ENCODE peak calls at places on chromosomes 16 and 17, in four cellular contexts. V is stomach, O is fibroblast of mammary gland, C is tibial nerve. A is an unnamed sample.

GRCh38 chr16:70375636-70376611 is 29.2 kb downstream of the DDX19A start:
- DNase-seq in V (no peak), O (no peak), C (no peak), A (no peak)

GRCh38 chr16:22623351-22623781 is 112.7 kb downstream of the NPIPB5 start:
- DNase-seq in V (no peak), O (peak; percentile 80), C (no peak), A (peak; percentile 59)

GRCh38 chr17:64732336-64733006 is 70.4 kb upstream of the SMURF2 start:
- DNase-seq in V (no peak), O (peak; percentile 92), C (peak; percentile 30), A (no peak)

GRCh38 chr16:84156342-84156784 is 11.3 kb downstream of the DNAAF1 start:
- DNase-seq in V (no peak), O (peak; percentile 20), C (no peak), A (no peak)

GRCh38 chr16:49100366-49100765 is 181.3 kb downstream of the CBLN1 start:
- DNase-seq in V (no peak), O (no peak), C (no peak), A (no peak)

GRCh38 chr16:84475643-84476240 is 28.7 kb downstream of the MEAK7 start:
- DNase-seq in V (peak; percentile 49), O (no peak), C (no peak), A (no peak)

GRCh38 chr17:42249681-42250446 is 26.3 kb downstream of the STAT5B start:
- DNase-seq in V (no peak), O (no peak), C (no peak), A (no peak)

GRCh38 chr16:14483819-14484385 is 146.2 kb downstream of the PARN start:
- DNase-seq in V (no peak), O (no peak), C (no peak), A (no peak)

GRCh38 chr17:9343513-9343912 is 232.1 kb downstream of the STX8 start:
- DNase-seq in V (no peak), O (no peak), C (no peak), A (no peak)

GRCh38 chr16:4612977-4613635 is 1.6 kb downstream of the UBALD1 start:
- DNase-seq in V (no peak), O (no peak), C (no peak), A (no peak)

GRCh38 chr17:50863221-50863843 is 2.8 kb downstream of the TOB1 start:
- DNase-seq in V (peak; percentile 59), O (peak; percentile 61), C (no peak), A (no peak)
- H3K4me3 ChIP-seq in V (peak overlapping the region; percentile 98), O (peak overlapping the region; percentile 79), C (peak overlapping the region; percentile 45), A (no peak overlapping the region)

GRCh38 chr16:57092786-57093301 is 461 bp downstream of the CPNE2 start:
- DNase-seq in V (peak; percentile 46), O (no peak), C (no peak), A (no peak)
- TF ChIP-seq CTCF in V (peak; percentile 41), O (no peak), C (peak; percentile 68), A (peak; percentile 58)

DNA sequence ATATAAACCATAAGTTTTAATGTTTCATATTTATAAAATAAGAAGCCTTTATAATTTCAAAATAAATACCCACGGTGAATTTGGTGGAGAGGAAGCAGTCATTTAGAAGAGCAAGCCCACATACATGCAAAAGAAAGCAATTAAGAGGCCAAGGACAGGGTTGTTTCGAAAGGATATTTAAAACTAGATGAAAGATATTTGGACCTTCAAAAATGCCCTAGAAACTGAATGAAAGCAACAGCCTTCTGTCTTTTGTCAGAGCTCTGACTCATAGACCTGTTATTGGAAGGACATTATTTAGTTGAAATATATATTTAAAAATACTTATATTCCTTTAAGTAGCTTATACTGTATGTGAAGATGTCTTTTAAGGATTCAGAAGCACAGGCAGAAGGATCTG is 8.6 kb upstream of the METTL9 start:
- DNase-seq in V (no peak), O (peak; percentile 45), C (no peak), A (no peak)
- H3K4me3 ChIP-seq in V (no peak overlapping the region), O (no peak overlapping the region), C (no peak overlapping the region), A (no peak overlapping the region)

GRCh38 chr16:3085868-3086595 is 13.1 kb downstream of the ZSCAN10 start:
- DNase-seq in V (no peak), O (no peak), C (no peak), A (no peak)

GRCh38 chr16:3087836-3088235 is 11.3 kb downstream of the ZSCAN10 start:
- DNase-seq in V (no peak), O (no peak), C (no peak), A (no peak)

GRCh38 chr16:3088450-3088849 is 10.6 kb downstream of the ZSCAN10 start:
- DNase-seq in V (no peak), O (no peak), C (no peak), A (no peak)

GRCh38 chr16:3086596-3087242 is 12.4 kb downstream of the ZSCAN10 start:
- DNase-seq in V (no peak), O (no peak), C (no peak), A (no peak)

DNA sequence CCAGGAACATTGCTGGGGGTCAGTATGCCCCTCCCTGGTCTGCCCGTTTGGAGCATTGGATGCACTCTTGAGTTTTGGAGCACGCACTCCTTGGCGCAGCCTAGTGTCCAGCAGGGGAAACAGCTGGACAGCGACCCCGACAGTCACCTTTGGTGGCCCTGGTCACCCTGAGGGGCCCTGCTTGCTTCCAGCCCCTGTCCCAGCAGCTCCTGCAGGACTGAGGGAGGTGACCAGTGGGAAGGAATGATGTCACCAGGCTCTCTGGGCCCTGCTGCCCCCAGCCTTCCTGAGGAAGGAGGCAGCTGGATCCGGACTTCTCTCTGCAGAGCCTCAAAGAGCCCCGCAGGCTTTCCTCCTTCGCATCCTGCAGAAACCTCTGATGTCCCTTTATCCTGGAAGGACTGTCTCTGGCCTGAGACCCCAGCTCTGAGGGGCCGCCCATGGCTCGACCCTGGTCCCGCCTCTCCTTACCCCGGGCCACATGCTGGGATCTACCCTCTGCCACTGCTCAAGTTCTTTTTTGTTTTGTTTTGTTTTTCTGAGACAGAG is 11.8 kb downstream of the ZSCAN10 start:
- DNase-seq in V (no peak), O (no peak), C (no peak), A (no peak)
- TF ChIP-seq CTCF in V (no peak), O (peak; percentile 11), C (no peak), A (no peak)

GRCh38 chr17:77667478-77667877 is 291.0 kb upstream of the TNRC6C start:
- DNase-seq in V (no peak), O (no peak), C (no peak), A (no peak)
- H3K4me3 ChIP-seq in V (no peak overlapping the region), O (no peak overlapping the region), C (no peak overlapping the region), A (no peak overlapping the region)

GRCh38 chr17:58278661-58279015 is 2.1 kb downstream of the MPO start:
- DNase-seq in V (no peak), O (peak; percentile 10), C (no peak), A (no peak)

GRCh38 chr17:58275417-58275816 is 5.3 kb downstream of the MPO start:
- DNase-seq in V (no peak), O (no peak), C (no peak), A (no peak)

GRCh38 chr17:58276423-58276822 is 4.3 kb downstream of the MPO start:
- DNase-seq in V (no peak), O (no peak), C (no peak), A (no peak)

GRCh38 chr17:58277726-58278595 is 2.8 kb downstream of the MPO start:
- DNase-seq in V (no peak), O (no peak), C (no peak), A (no peak)

GRCh38 chr17:58277107-58277506 is 3.6 kb downstream of the MPO start:
- DNase-seq in V (no peak), O (peak; percentile 18), C (no peak), A (no peak)
- TF ChIP-seq CTCF in V (no peak), O (peak; percentile 46), C (no peak), A (peak; percentile 15)

GRCh38 chr17:19720210-19720475 is 3.8 kb upstream of the SLC47A2 start:
- DNase-seq in V (no peak), O (no peak), C (no peak), A (no peak)

GRCh38 chr17:19717411-19717908 is 1.1 kb upstream of the SLC47A2 start:
- DNase-seq in V (no peak), O (no peak), C (no peak), A (no peak)

GRCh38 chr17:19719365-19720209 is 3.2 kb upstream of the SLC47A2 start:
- DNase-seq in V (no peak), O (no peak), C (no peak), A (no peak)

GRCh38 chr17:19718041-19718612 is 1.7 kb upstream of the SLC47A2 start:
- DNase-seq in V (no peak), O (no peak), C (no peak), A (no peak)

GRCh38 chr17:19718613-19719364 is 2.4 kb upstream of the SLC47A2 start:
- DNase-seq in V (no peak), O (no peak), C (no peak), A (no peak)
- H3K4me3 ChIP-seq in V (no peak overlapping the region), O (no peak overlapping the region), C (no peak overlapping the region), A (no peak overlapping the region)

A was measured in AG04449.